ENCODE peak calls at places on chromosomes 4 and X, in nine cellular contexts. F is GM23248, K is HepG2, H is H1, B is HCT116, X is fibroblast of lung, P is K562, L is hepatocyte, N is PC-3. M is an unnamed sample. For H3K79me2, the result is how much of the 10 kb centered on the place peaks cover.

GRCh38 chr4:99383833-99384392 is 31.4 kb upstream of the ADH1C start:
- DNase-seq in F (peak), K (no peak), H (no peak), B (no peak), X (peak), P (no peak), L (peak), N (no peak), M (peak)

GRCh38 chr4:174429701-174430100 is 92.6 kb downstream of the HPGD start:
- DNase-seq in F (peak), K (no peak), H (no peak), B (no peak), X (peak), P (no peak), L (no peak), N (peak), M (peak)

GRCh38 chr4:57148831-57149230 is 38.6 kb upstream of the IGFBP7 start:
- DNase-seq in F (peak), K (no peak), H (no peak), B (no peak), X (peak), P (no peak), L (no peak), N (peak), M (peak)

GRCh38 chr4:20253799-20254409 is 2.2 kb downstream of the SLIT2 start:
- DNase-seq in F (peak), K (no peak), H (no peak), B (no peak), X (peak), P (no peak), L (peak), N (peak), M (peak)

GRCh38 chr4:172758586-172759340 is 409.8 kb upstream of the GALNT7 start:
- DNase-seq in F (peak), K (no peak), H (no peak), B (no peak), X (peak), P (no peak), L (no peak), N (peak), M (peak)

GRCh38 chr4:85681194-85681803 is 206.3 kb downstream of the ARHGAP24 start:
- DNase-seq in F (peak), K (no peak), H (no peak), B (no peak), X (peak), P (no peak), L (no peak), N (no peak), M (peak)

GRCh38 chr4:81845273-81845672 is 373.6 kb upstream of the RASGEF1B start:
- DNase-seq in F (no peak), K (no peak), H (no peak), B (no peak), X (no peak), P (no peak), L (peak), N (no peak), M (no peak)

GRCh38 chr4:42345962-42346544 is 51.2 kb upstream of the SHISA3 start:
- DNase-seq in F (no peak), K (no peak), H (no peak), B (no peak), X (no peak), P (no peak), L (peak), N (no peak), M (no peak)

GRCh38 chr4:78361621-78362120 is 189.9 kb upstream of the ANXA3 start:
- DNase-seq in F (no peak), K (no peak), H (no peak), B (no peak), X (no peak), P (no peak), L (no peak), N (no peak), M (no peak)

GRCh38 chr4:98284640-98285046 is 23.5 kb downstream of the RAP1GDS1 start:
- DNase-seq in F (peak), K (no peak), H (peak), B (peak), X (peak), P (no peak), L (peak), N (peak), M (peak)

GRCh38 chr4:157824006-157824405 is 348.8 kb downstream of the GASK1B start:
- DNase-seq in F (no peak), K (no peak), H (no peak), B (no peak), X (no peak), P (no peak), L (no peak), N (peak), M (no peak)

GRCh38 chr4:146132445-146132844 is 43.1 kb upstream of the LSM6 start:
- DNase-seq in F (peak), K (no peak), H (no peak), B (no peak), X (no peak), P (no peak), L (no peak), N (no peak), M (no peak)

GRCh38 chr4:8472689-8473197 is 32.2 kb downstream of the TRMT44 start:
- DNase-seq in F (peak), K (no peak), H (no peak), B (no peak), X (peak), P (no peak), L (peak), N (peak), M (peak)

GRCh38 chr4:182555997-182556418 is 312.8 kb downstream of the TENM3 start:
- DNase-seq in F (peak), K (no peak), H (peak), B (no peak), X (peak), P (no peak), L (peak), N (no peak), M (peak)

GRCh38 chr4:173591760-173592159 is 61.7 kb upstream of the HAND2 start:
- DNase-seq in F (no peak), K (no peak), H (no peak), B (peak), X (no peak), P (no peak), L (no peak), N (no peak), M (no peak)

GRCh38 chr4:76879731-76880364 is 18.1 kb downstream of the SOWAHB start:
- DNase-seq in F (peak), K (no peak), H (no peak), B (no peak), X (peak), P (no peak), L (no peak), N (no peak), M (peak)

GRCh38 chr4:170400346-170400745 is 310.6 kb upstream of the AADAT start:
- DNase-seq in F (peak), K (no peak), H (no peak), B (no peak), X (no peak), P (no peak), L (no peak), N (peak), M (no peak)

GRCh38 chr4:91830681-91831395 is 472.9 kb upstream of the GRID2 start:
- DNase-seq in F (no peak), K (no peak), H (no peak), B (no peak), X (peak), P (no peak), L (no peak), N (no peak), M (peak)

GRCh38 chrX:129678176-129678880 is 23.6 kb upstream of the APLN start:
- DNase-seq in F (peak), K (no peak), H (no peak), B (no peak), X (peak), P (no peak), L (peak), N (peak), M (no peak)

GRCh38 chr4:123649644-123650356 is 253.2 kb downstream of the SPRY1 start:
- DNase-seq in F (peak), K (peak), H (peak), B (no peak), X (peak), P (no peak), L (peak), N (peak), M (peak)

GRCh38 chr4:40418430-40419230 is 83.5 kb downstream of the CHRNA9 start:
- DNase-seq in F (no peak), K (peak), H (no peak), B (no peak), X (no peak), P (no peak), L (peak), N (no peak), M (no peak)

GRCh38 chr4:84971319-84971932 is 4.9 kb upstream of the WDFY3 start:
- DNase-seq in F (peak), K (peak), H (no peak), B (peak), X (peak), P (peak), L (peak), N (peak), M (peak)

GRCh38 chr4:17717301-17717700 is 64.1 kb downstream of the FAM184B start:
- DNase-seq in F (no peak), K (no peak), H (no peak), B (no peak), X (no peak), P (no peak), L (no peak), N (no peak), M (no peak)

GRCh38 chr4:182449186-182449880 is 206.1 kb downstream of the TENM3 start:
- DNase-seq in F (no peak), K (no peak), H (peak), B (no peak), X (peak), P (no peak), L (no peak), N (peak), M (peak)

GRCh38 chrX:130896816-130897508 is 6.0 kb downstream of the ENOX2 start:
- DNase-seq in F (peak), K (no peak), H (no peak), B (no peak), X (peak), P (no peak), L (no peak), N (no peak), M (peak)

GRCh38 chrX:40945366-40945713 is 139.9 kb upstream of the USP9X start:
- DNase-seq in F (peak), K (no peak), H (no peak), B (peak), X (peak), P (peak), L (peak), N (peak), M (peak)

GRCh38 chr4:25727711-25728493 is 72.3 kb downstream of the SLC34A2 start:
- DNase-seq in F (no peak), K (no peak), H (no peak), B (no peak), X (no peak), P (no peak), L (no peak), N (no peak), M (no peak)

GRCh38 chr4:185570727-185571126 is 35.4 kb upstream of the PDLIM3 start:
- DNase-seq in F (no peak), K (no peak), H (no peak), B (no peak), X (no peak), P (no peak), L (no peak), N (no peak), M (no peak)

GRCh38 chrX:119687661-119688413 is 5.1 kb downstream of the SEPTIN6 start:
- DNase-seq in F (peak), K (no peak), H (no peak), B (no peak), X (no peak), P (no peak), L (no peak), N (no peak), M (no peak)

GRCh38 chr4:54234497-54235205 is 5.6 kb downstream of the PDGFRA start:
- DNase-seq in F (peak), K (no peak), H (no peak), B (no peak), X (no peak), P (no peak), L (no peak), N (no peak), M (no peak)

GRCh38 chr4:165369522-165369921 is 9.3 kb upstream of the CPE start:
- DNase-seq in F (peak), K (peak), H (no peak), B (no peak), X (no peak), P (no peak), L (peak), N (peak), M (no peak)

GRCh38 chr4:52358855-52359254 is 300.2 kb downstream of the USP46 start:
- DNase-seq in F (no peak), K (no peak), H (no peak), B (no peak), X (no peak), P (no peak), L (no peak), N (no peak), M (no peak)

GRCh38 chrX:38770152-38770551 is 31.1 kb upstream of the MID1IP1 start:
- DNase-seq in F (no peak), K (no peak), H (no peak), B (no peak), X (no peak), P (peak), L (peak), N (no peak), M (no peak)

GRCh38 chr4:10045481-10045880 is 24.2 kb upstream of the SLC2A9 start:
- DNase-seq in F (peak), K (peak), H (no peak), B (peak), X (peak), P (no peak), L (peak), N (peak), M (peak)

GRCh38 chr4:149311076-149311475 is 504.6 kb downstream of the IQCM start:
- DNase-seq in F (peak), K (no peak), H (no peak), B (no peak), X (peak), P (no peak), L (no peak), N (peak), M (no peak)

GRCh38 chr4:158807696-158808095 is 38.9 kb downstream of the FNIP2 start:
- DNase-seq in F (no peak), K (no peak), H (no peak), B (no peak), X (no peak), P (no peak), L (no peak), N (no peak), M (no peak)

GRCh38 chrX:7170903-7171302 is 22.9 kb upstream of the PUDP start:
- DNase-seq in F (no peak), K (peak), H (no peak), B (no peak), X (no peak), P (peak), L (peak), N (peak), M (no peak)

GRCh38 chrX:150200820-150201287 is 162.3 kb upstream of the MAMLD1 start:
- DNase-seq in F (peak), K (peak), H (no peak), B (peak), X (peak), P (peak), L (peak), N (peak), M (peak)

GRCh38 chrX:23623797-23624196 is 43.5 kb upstream of the PRDX4 start:
- DNase-seq in F (no peak), K (no peak), H (no peak), B (no peak), X (no peak), P (no peak), L (no peak), N (no peak), M (no peak)

GRCh38 chrX:20135956-20136355 is 5.7 kb downstream of the EIF1AX start:
- DNase-seq in F (no peak), K (no peak), H (no peak), B (no peak), X (no peak), P (no peak), L (no peak), N (no peak), M (no peak)
- H3K79me2 ChIP-seq in F (half or more), K (under half), H (under half), B (half or more), X (under half), P (half or more), L (under half), N (half or more), M (under half)

DNA sequence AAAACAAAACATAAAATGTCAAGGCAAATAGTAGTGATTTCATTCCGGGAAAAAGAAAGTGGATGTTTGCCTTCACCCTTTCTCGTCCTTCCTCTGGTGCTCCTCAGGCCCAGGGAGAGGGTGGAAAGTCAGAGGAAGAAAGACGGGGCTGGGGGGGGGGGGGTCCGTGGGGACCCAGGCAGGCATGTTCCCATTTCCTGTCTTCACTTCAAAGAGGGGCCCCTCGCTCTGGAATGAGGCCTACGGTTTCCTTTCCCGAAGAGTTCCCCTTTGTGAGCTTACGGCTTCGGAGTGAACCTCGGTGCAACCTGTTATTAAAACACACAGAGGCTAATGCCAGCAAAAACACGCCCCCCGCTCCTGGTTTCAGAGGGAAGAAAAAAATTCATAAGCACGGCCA is 40.0 kb downstream of the SHOX start:
- DNase-seq in F (no peak), K (no peak), H (no peak), B (no peak), X (no peak), P (no peak), L (no peak), N (no peak), M (no peak)
- H3K4me3 ChIP-seq in F (no peak), K (no peak), H (no peak), B (no peak), X (no peak), P (no peak), L (no peak), N (no peak), M (no peak)

GRCh38 chr4:120826449-120826848 is 96.1 kb downstream of the PRDM5 start:
- DNase-seq in F (no peak), K (no peak), H (no peak), B (no peak), X (no peak), P (no peak), L (no peak), N (peak), M (no peak)
- H3K79me2 ChIP-seq in F (under half), K (under half), H (under half), B (under half), X (under half), P (under half), L (under half), N (under half), M (under half)

DNA sequence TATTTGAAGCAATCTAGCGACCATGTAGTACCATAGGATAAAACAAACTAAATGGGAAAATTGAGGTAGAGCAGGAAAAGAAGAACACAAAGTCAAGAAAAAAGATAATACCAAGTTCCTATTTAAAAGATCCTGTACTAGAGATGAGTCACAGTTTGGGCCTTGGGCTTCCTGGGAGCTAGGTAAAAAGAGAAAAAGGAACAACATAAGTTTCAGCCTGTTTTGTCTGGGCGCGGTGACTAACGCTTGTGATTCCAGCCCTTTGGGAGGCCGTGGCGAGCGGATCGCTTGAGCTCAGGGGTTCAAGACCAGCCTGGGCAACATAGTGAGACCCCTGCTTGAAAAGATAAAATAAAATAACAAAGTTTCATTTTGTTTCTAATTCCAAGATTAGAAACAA is 14.0 kb upstream of the TMEM156 start:
- DNase-seq in F (peak), K (peak), H (no peak), B (no peak), X (peak), P (no peak), L (no peak), N (peak), M (peak)
- H3K4me3 ChIP-seq in F (peak), K (peak), H (peak), B (peak), X (peak), P (peak), L (peak), N (peak), M (peak)

GRCh38 chr4:94536049-94536448 is 84.3 kb downstream of the PDLIM5 start:
- DNase-seq in F (no peak), K (no peak), H (no peak), B (no peak), X (no peak), P (peak), L (no peak), N (no peak), M (no peak)

GRCh38 chr4:94533405-94534223 is 81.9 kb downstream of the PDLIM5 start:
- DNase-seq in F (no peak), K (no peak), H (no peak), B (no peak), X (no peak), P (peak), L (no peak), N (no peak), M (no peak)

GRCh38 chr4:94532016-94532789 is 80.5 kb downstream of the PDLIM5 start:
- DNase-seq in F (peak), K (no peak), H (no peak), B (peak), X (peak), P (no peak), L (no peak), N (peak), M (peak)

GRCh38 chr4:94536649-94537464 is 85.1 kb downstream of the PDLIM5 start:
- DNase-seq in F (no peak), K (no peak), H (no peak), B (no peak), X (no peak), P (no peak), L (no peak), N (no peak), M (no peak)

DNA sequence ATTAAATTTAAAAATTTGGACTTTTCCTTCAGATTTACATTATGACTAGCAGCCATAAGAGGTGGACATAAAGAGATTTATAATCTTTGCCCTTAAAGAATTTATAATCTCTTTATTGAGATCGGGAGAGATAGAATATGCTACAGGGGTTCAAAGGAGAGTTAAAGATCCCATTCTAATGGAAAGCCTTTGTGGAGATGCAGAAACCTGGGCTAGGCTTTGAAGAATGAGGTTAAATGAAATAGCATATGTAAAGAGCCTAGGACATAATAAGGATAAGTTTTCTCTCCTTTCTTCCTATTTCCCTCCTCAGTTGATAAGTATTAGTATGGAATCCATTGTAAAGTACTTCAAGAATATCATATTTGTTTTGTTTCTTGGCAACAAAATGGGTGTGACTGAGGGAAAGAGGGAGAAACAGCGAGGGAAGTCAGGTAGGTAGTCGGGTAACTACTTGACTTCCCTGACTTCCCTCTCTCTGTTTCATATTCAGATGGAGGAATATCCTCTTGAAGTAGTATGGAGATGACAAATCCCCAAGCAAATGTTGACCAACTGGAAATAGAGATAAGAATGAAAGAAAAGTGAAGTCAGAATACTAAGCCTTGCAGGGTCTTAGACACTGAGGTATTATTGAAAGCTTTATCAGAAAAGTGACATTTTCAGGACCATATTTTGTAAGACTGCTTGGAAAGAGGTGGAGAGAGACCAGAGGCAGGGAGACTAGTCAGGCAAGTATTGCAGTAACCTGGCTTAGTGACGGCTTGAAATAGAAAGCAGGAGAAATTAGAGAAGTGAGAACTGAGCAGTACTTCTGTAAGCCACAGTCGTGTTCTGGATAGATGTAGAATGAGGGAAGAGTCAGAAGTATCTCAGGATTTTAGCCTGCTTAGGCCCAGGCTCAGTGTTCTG is 82.9 kb downstream of the PDLIM5 start:
- DNase-seq in F (no peak), K (no peak), H (no peak), B (no peak), X (no peak), P (peak), L (peak), N (no peak), M (no peak)
- H3K79me2 ChIP-seq in F (half or more), K (under half), H (under half), B (under half), X (under half), P (half or more), L (under half), N (under half), M (half or more)

DNA sequence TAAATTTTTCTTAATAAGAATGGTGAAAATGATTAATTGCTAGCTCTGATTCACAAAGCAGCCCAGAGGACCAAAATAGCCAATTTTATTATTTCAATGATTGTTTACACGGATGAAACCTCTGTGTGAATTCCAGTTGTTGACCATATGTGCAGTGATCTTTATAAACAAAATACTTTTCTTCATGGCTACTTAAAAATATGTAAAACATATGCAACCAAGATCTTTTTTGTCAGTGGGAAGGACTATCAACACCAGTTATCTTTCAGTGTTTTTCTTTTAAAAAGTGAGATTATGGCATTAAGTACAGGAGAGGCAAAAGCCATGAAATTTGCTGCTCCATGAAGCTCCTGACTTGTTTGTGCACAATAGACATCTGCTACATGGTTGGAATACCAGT is 184.4 kb downstream of the DKK2 start:
- DNase-seq in F (no peak), K (no peak), H (no peak), B (no peak), X (no peak), P (no peak), L (no peak), N (no peak), M (no peak)
- H3K4me3 ChIP-seq in F (no peak), K (no peak), H (no peak), B (no peak), X (no peak), P (no peak), L (no peak), N (no peak), M (no peak)

M was measured in astrocyte.